ENCODE peak calls at places on chromosomes 12 and 14, in eight cellular contexts. J is CD8-positive, alpha-beta T cell; I is left lung; T is aorta; Q is GM06990; S is tibial nerve; N is SJSA1; Z is lung. E is an unnamed sample.

GRCh38 chr12:131905640-131906091 is 11.2 kb downstream of the ULK1 start:
- DNase-seq in J (no peak), I (no peak), T (no peak), Q (no peak), S (no peak), N (no peak), Z (no peak), E (no peak)

GRCh38 chr12:66279127-66279712 is 23.1 kb upstream of the HELB start:
- DNase-seq in J (peak; percentile 46), I (no peak), T (no peak), Q (no peak), S (no peak), N (peak; percentile 7), Z (no peak), E (peak; percentile 15)

GRCh38 chr12:18262514-18262913 is 1.2 kb downstream of the PIK3C2G start:
- DNase-seq in J (no peak), I (no peak), T (no peak), Q (no peak), S (no peak), N (no peak), Z (no peak), E (no peak)

GRCh38 chr12:108260969-108261368 is 78.1 kb downstream of the CMKLR1 start:
- DNase-seq in J (no peak), I (no peak), T (no peak), Q (no peak), S (no peak), N (no peak), Z (no peak), E (no peak)

GRCh38 chr12:67909091-67909531 is 80.1 kb upstream of the IFNG-AS1 start:
- DNase-seq in J (no peak), I (no peak), T (no peak), Q (no peak), S (no peak), N (peak; percentile 76), Z (no peak), E (no peak)

GRCh38 chr14:99884834-99885648 is 91.8 kb downstream of the EML1 start:
- DNase-seq in J (peak; percentile 14), I (no peak), T (no peak), Q (no peak), S (peak; percentile 68), N (peak; percentile 46), Z (no peak), E (peak; percentile 33)

GRCh38 chr12:102643871-102644551 is 163.6 kb upstream of the IGF1 start:
- DNase-seq in J (no peak), I (no peak), T (no peak), Q (no peak), S (no peak), N (no peak), Z (no peak), E (no peak)

GRCh38 chr12:25500651-25501050 is 52.4 kb downstream of the LMNTD1 start:
- DNase-seq in J (no peak), I (no peak), T (no peak), Q (no peak), S (no peak), N (no peak), Z (no peak), E (no peak)

GRCh38 chr14:51836417-51836816 is 24.0 kb upstream of the GNG2 start:
- DNase-seq in J (no peak), I (no peak), T (no peak), Q (no peak), S (no peak), N (no peak), Z (no peak), E (no peak)

GRCh38 chr14:88095791-88096190 is 90.9 kb downstream of the GPR65 start:
- DNase-seq in J (no peak), I (no peak), T (no peak), Q (no peak), S (no peak), N (no peak), Z (no peak), E (no peak)

GRCh38 chr12:132110677-132111076 is 33.4 kb downstream of the DDX51 start:
- DNase-seq in J (no peak), I (no peak), T (no peak), Q (no peak), S (no peak), N (no peak), Z (no peak), E (no peak)

GRCh38 chr12:132162508-132163031 is 18.3 kb downstream of the NOC4L start:
- DNase-seq in J (no peak), I (peak; percentile 60), T (no peak), Q (peak; percentile 8), S (peak; percentile 31), N (peak; percentile 68), Z (no peak), E (no peak)

GRCh38 chr12:96303656-96304055 is 96.6 kb downstream of the CDK17 start:
- DNase-seq in J (no peak), I (no peak), T (no peak), Q (no peak), S (no peak), N (peak; percentile 53), Z (no peak), E (no peak)

GRCh38 chr14:24317141-24317927 is 6.0 kb downstream of the LTB4R start:
- DNase-seq in J (no peak), I (no peak), T (no peak), Q (no peak), S (no peak), N (peak; percentile 27), Z (no peak), E (peak; percentile 42)

GRCh38 chr14:84969501-84969900 is 560.4 kb upstream of the FLRT2 start:
- DNase-seq in J (no peak), I (peak; percentile 37), T (no peak), Q (no peak), S (no peak), N (no peak), Z (no peak), E (no peak)

GRCh38 chr14:56807586-56808168 is 2.6 kb downstream of the OTX2 start:
- DNase-seq in J (no peak), I (no peak), T (no peak), Q (no peak), S (no peak), N (no peak), Z (no peak), E (no peak)

GRCh38 chr12:3526776-3527175 is 35.8 kb downstream of the PRMT8 start:
- DNase-seq in J (no peak), I (no peak), T (no peak), Q (no peak), S (no peak), N (no peak), Z (no peak), E (no peak)

GRCh38 chr12:124442772-124443445 is 124.5 kb downstream of the NCOR2 start:
- DNase-seq in J (no peak), I (peak; percentile 46), T (no peak), Q (no peak), S (no peak), N (no peak), Z (no peak), E (no peak)
- H3K36me3 ChIP-seq in J (peaks cover 6% of the 10 kb centered on the region), I (peaks cover 63% of the 10 kb centered on the region), T (no peaks in the 10 kb centered on the region), Q (peaks cover 26% of the 10 kb centered on the region), S (no peaks in the 10 kb centered on the region), N (peaks cover 62% of the 10 kb centered on the region), Z (no peaks in the 10 kb centered on the region), E (peaks cover 30% of the 10 kb centered on the region)

GRCh38 chr14:20365928-20366327 is 22.5 kb downstream of the PARP2 start:
- DNase-seq in J (no peak), I (no peak), T (no peak), Q (no peak), S (no peak), N (no peak), Z (no peak), E (no peak)
- H3K36me3 ChIP-seq in J (peaks cover 16% of the 10 kb centered on the region), I (peaks cover 96% of the 10 kb centered on the region), T (peaks cover 4% of the 10 kb centered on the region), Q (peaks cover 16% of the 10 kb centered on the region), S (peaks cover 4% of the 10 kb centered on the region), N (peaks cover 25% of the 10 kb centered on the region), Z (peaks cover 39% of the 10 kb centered on the region), E (peaks cover 9% of the 10 kb centered on the region)

GRCh38 chr12:57190037-57190436 is 26.6 kb upstream of the NXPH4 start:
- DNase-seq in J (no peak), I (no peak), T (no peak), Q (no peak), S (no peak), N (no peak), Z (peak; percentile 70), E (no peak)

GRCh38 chr12:57185906-57186508 is 30.6 kb upstream of the NXPH4 start:
- DNase-seq in J (no peak), I (no peak), T (no peak), Q (no peak), S (no peak), N (no peak), Z (no peak), E (no peak)

GRCh38 chr12:57185403-57185802 is 31.2 kb upstream of the NXPH4 start:
- DNase-seq in J (no peak), I (no peak), T (no peak), Q (no peak), S (no peak), N (no peak), Z (no peak), E (no peak)

GRCh38 chr12:57188090-57188425 is 28.5 kb upstream of the NXPH4 start:
- DNase-seq in J (no peak), I (no peak), T (no peak), Q (no peak), S (no peak), N (no peak), Z (no peak), E (no peak)

DNA sequence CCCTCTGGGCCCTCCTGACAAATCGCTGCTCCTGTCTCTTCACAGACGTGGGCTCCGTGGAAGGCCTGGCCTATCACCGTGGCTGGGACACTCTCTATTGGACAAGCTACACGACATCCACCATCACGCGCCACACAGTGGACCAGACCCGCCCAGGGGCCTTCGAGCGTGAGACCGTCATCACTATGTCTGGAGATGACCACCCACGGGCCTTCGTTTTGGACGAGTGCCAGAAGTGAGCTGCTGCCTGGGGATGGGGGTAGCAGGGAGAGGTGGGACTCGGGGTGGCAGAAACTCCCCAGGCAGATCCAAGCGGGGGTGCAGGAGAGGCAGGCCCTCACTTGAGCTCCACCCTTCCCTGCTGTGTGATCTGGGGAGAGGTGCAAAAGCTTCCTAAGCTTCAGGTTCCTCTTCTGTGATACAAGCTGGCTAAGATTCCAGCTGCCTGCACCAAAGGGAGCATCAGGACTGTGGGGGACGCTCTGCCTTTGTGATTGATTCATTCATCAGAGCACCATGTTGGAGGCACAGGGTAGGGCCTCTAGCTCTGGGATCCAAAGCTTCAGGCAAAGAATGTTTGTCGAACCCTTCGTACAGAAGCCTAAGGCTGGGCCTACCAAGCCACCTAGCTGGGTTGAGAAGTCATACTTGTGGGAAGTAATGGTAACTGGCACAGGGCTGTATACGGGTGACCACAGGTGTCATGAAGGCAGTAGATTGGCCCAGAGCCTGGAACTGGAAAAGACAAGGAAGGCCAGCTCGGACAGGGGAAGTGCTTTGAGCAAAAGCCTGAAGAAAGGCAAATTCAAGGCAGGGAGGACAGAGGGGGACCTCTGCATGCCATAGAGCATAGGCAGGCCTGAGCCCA is 29.1 kb upstream of the NXPH4 start:
- DNase-seq in J (no peak), I (no peak), T (no peak), Q (no peak), S (no peak), N (no peak), Z (no peak), E (no peak)
- H3K36me3 ChIP-seq in J (no peaks in the 10 kb centered on the region), I (peaks cover 91% of the 10 kb centered on the region), T (peaks cover 19% of the 10 kb centered on the region), Q (no peaks in the 10 kb centered on the region), S (peaks cover 4% of the 10 kb centered on the region), N (peaks cover 90% of the 10 kb centered on the region), Z (no peaks in the 10 kb centered on the region), E (no peaks in the 10 kb centered on the region)

DNA sequence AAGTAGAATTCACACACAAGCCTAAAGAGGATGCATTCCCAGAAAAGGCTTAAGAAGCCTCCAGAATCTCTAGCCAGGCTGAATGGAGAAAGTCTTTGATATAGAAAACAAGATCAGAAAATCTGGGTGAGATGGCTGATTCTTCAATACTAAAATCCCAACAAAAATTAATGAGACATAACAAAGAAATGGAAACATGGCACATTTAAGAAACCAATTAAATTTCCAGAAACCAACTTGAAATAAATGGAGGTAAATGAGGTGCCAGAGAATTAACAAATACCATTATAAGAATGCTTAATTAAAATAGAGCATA is 51.9 kb downstream of the CPSF6 start:
- DNase-seq in J (no peak), I (no peak), T (no peak), Q (no peak), S (no peak), N (no peak), Z (no peak), E (no peak)
- H3K36me3 ChIP-seq in J (no peaks in the 10 kb centered on the region), I (no peaks in the 10 kb centered on the region), T (no peaks in the 10 kb centered on the region), Q (no peaks in the 10 kb centered on the region), S (no peaks in the 10 kb centered on the region), N (no peaks in the 10 kb centered on the region), Z (no peaks in the 10 kb centered on the region), E (no peaks in the 10 kb centered on the region)